ENCODE peak calls at places on chromosomes 12 and 14, in seven cellular contexts. X is tibial artery; G is foreskin melanocyte; K is tibial nerve; L is immature natural killer cell; U is anterior cingulate cortex; A is activated CD4-positive, alpha-beta T cell treated with anti-CD3 and anti-CD28 coated beads, Interleukin-2, amount 10 ng/mL, durations not matched to agents 7 days and 5 days. Q is an unnamed sample.

GRCh38 chr12:48131517-48131916 is 12.4 kb downstream of the PFKM start:
- DNase-seq in X (no peak), G (no peak), K (no peak), L (no peak), U (no peak), A (no peak), Q (no peak)

GRCh38 chr14:59254911-59255545 is 66.6 kb downstream of the DAAM1 start:
- DNase-seq in X (peak; percentile 77), G (no peak), K (peak; percentile 42), L (no peak), U (no peak), A (no peak), Q (no peak)

GRCh38 chr14:59265808-59266207 is 77.3 kb downstream of the DAAM1 start:
- DNase-seq in X (no peak), G (no peak), K (no peak), L (peak; percentile 4), U (no peak), A (no peak), Q (no peak)

GRCh38 chr12:20132818-20133217 is 235.5 kb upstream of the PDE3A start:
- DNase-seq in X (no peak), G (no peak), K (no peak), L (no peak), U (no peak), A (no peak), Q (no peak)

GRCh38 chr14:89551432-89551831 is 134.4 kb upstream of the FOXN3 start:
- DNase-seq in X (no peak), G (no peak), K (no peak), L (no peak), U (no peak), A (no peak), Q (no peak)

GRCh38 chr12:92403210-92404175 is 257.8 kb upstream of the BTG1 start:
- DNase-seq in X (no peak), G (no peak), K (no peak), L (peak; percentile 62), U (no peak), A (peak; percentile 82), Q (peak; percentile 80)

GRCh38 chr12:51326762-51327439 is 2.9 kb upstream of the BIN2 start:
- DNase-seq in X (peak; percentile 37), G (peak; percentile 80), K (peak; percentile 41), L (no peak), U (no peak), A (no peak), Q (no peak)

GRCh38 chr12:92649511-92650227 is 53.1 kb upstream of the PLEKHG7 start:
- DNase-seq in X (peak; percentile 37), G (peak; percentile 72), K (peak; percentile 77), L (peak; percentile 64), U (peak; percentile 26), A (peak; percentile 72), Q (peak; percentile 50)

GRCh38 chr12:106118-106561 is 39.6 kb downstream of the IQSEC3 start:
- DNase-seq in X (no peak), G (no peak), K (no peak), L (no peak), U (no peak), A (no peak), Q (no peak)

GRCh38 chr14:31944256-31945073 is 132.6 kb upstream of the ARHGAP5 start:
- DNase-seq in X (no peak), G (no peak), K (no peak), L (no peak), U (no peak), A (peak; percentile 29), Q (peak; percentile 14)

GRCh38 chr12:57095440-57095839 is 6.5 kb downstream of the NAB2 start:
- DNase-seq in X (no peak), G (no peak), K (no peak), L (no peak), U (no peak), A (no peak), Q (no peak)

GRCh38 chr12:69948874-69949273 is 123.8 kb downstream of the MYRFL start:
- DNase-seq in X (no peak), G (no peak), K (no peak), L (no peak), U (no peak), A (no peak), Q (no peak)

GRCh38 chr14:99575043-99576023 is 28.7 kb downstream of the CCDC85C start:
- DNase-seq in X (no peak), G (no peak), K (no peak), L (no peak), U (no peak), A (no peak), Q (no peak)

GRCh38 chr12:70052931-70053497 is 190.2 kb upstream of the CNOT2 start:
- DNase-seq in X (peak; percentile 60), G (no peak), K (peak; percentile 68), L (no peak), U (no peak), A (no peak), Q (no peak)

GRCh38 chr12:41706376-41706775 is 438.3 kb downstream of the GXYLT1 start:
- DNase-seq in X (no peak), G (no peak), K (no peak), L (no peak), U (no peak), A (no peak), Q (no peak)

GRCh38 chr12:51941011-51941561 is 10.4 kb upstream of the ACVR1B start:
- DNase-seq in X (no peak), G (no peak), K (no peak), L (no peak), U (no peak), A (no peak), Q (no peak)

GRCh38 chr12:124007810-124008570 is 35.0 kb downstream of the ZNF664 start:
- DNase-seq in X (no peak), G (no peak), K (no peak), L (no peak), U (no peak), A (peak; percentile 9), Q (no peak)

GRCh38 chr12:131983026-131983425 is 33.3 kb downstream of the EP400 start:
- DNase-seq in X (no peak), G (no peak), K (no peak), L (no peak), U (no peak), A (no peak), Q (no peak)

GRCh38 chr12:24617471-24617870 is 331.4 kb downstream of the BCAT1 start:
- DNase-seq in X (no peak), G (peak; percentile 74), K (no peak), L (no peak), U (no peak), A (no peak), Q (no peak)

GRCh38 chr12:76547526-76547925 is 12.0 kb downstream of the OSBPL8 start:
- DNase-seq in X (no peak), G (peak; percentile 74), K (no peak), L (no peak), U (no peak), A (no peak), Q (no peak)

GRCh38 chr12:122928891-122929538 is 33.1 kb upstream of the VPS37B start:
- DNase-seq in X (no peak), G (no peak), K (no peak), L (no peak), U (no peak), A (no peak), Q (no peak)

GRCh38 chr12:67425394-67425793 is 156.2 kb downstream of the CAND1 start:
- DNase-seq in X (no peak), G (no peak), K (no peak), L (no peak), U (no peak), A (no peak), Q (no peak)

GRCh38 chr12:122003646-122004611 is 17.8 kb upstream of the BCL7A start:
- DNase-seq in X (no peak), G (no peak), K (no peak), L (peak; percentile 39), U (no peak), A (no peak), Q (no peak)

GRCh38 chr14:88256997-88257755 is 65.9 kb downstream of the KCNK10 start:
- DNase-seq in X (no peak), G (no peak), K (no peak), L (no peak), U (no peak), A (no peak), Q (no peak)

GRCh38 chr12:94561943-94562411 is 88.4 kb downstream of the TMCC3 start:
- DNase-seq in X (no peak), G (no peak), K (no peak), L (no peak), U (peak; percentile 88), A (no peak), Q (no peak)

Q was measured in central memory CD4-positive, alpha-beta T cell.